ENCODE peak calls at places on chromosomes 1 and 21, in four cellular contexts. S is AG09319; T is CD4-positive, alpha-beta T cell; Z is neural crest cell. L is an unnamed sample.

GRCh38 chr1:7280257-7280656 is 490.8 kb upstream of the VAMP3 start:
- DNase-seq in S (no peak), Z (no peak), T (no peak), L (peak)

GRCh38 chr1:46188295-46189030 is 9.8 kb downstream of the POMGNT1 start:
- DNase-seq in S (no peak), Z (no peak), T (no peak), L (no peak)

GRCh38 chr1:94103608-94104007 is 17.3 kb downstream of the ABCA4 start:
- DNase-seq in S (no peak), T (no peak), Z (no peak), L (no peak)

GRCh38 chr21:35051287-35051818 is 2.3 kb upstream of the RUNX1 start:
- DNase-seq in Z (peak), S (peak), T (peak), L (no peak)

GRCh38 chr1:159914252-159915018 is 10.9 kb downstream of the TAGLN2 start:
- DNase-seq in Z (no peak), T (no peak), S (no peak), L (no peak)

GRCh38 chr1:81114191-81114590 is 686.5 kb upstream of the ADGRL2 start:
- DNase-seq in Z (no peak), S (no peak), T (no peak), L (no peak)

GRCh38 chr1:54823670-54824069 is 22.5 kb upstream of the TTC22 start:
- DNase-seq in Z (no peak), T (no peak), S (no peak), L (no peak)

GRCh38 chr1:111505641-111506119 is 2.2 kb upstream of the ADORA3 start:
- DNase-seq in S (no peak), T (no peak), Z (no peak), L (no peak)

GRCh38 chr1:201718346-201719202 is 110.4 kb upstream of the IPO9 start:
- DNase-seq in S (no peak), T (peak), Z (no peak), L (no peak)

GRCh38 chr1:205500240-205501218 is 3.9 kb upstream of the CDK18 start:
- DNase-seq in S (no peak), T (no peak), Z (no peak), L (no peak)

GRCh38 chr1:61254629-61255323 is 172.4 kb downstream of the NFIA start:
- DNase-seq in Z (no peak), T (no peak), S (no peak), L (no peak)

GRCh38 chr1:36699113-36699512 is 216.4 kb upstream of the CSF3R start:
- DNase-seq in Z (no peak), T (no peak), S (no peak), L (no peak)

GRCh38 chr1:25651824-25652741 is 35.5 kb downstream of the MAN1C1 start:
- DNase-seq in T (peak), S (no peak), Z (no peak), L (peak)

GRCh38 chr1:156833598-156833997 is 16.9 kb upstream of the SH2D2A start:
- DNase-seq in S (no peak), Z (no peak), T (no peak), L (no peak)

GRCh38 chr1:108747128-108747827 is 804 bp downstream of the STXBP3 start:
- DNase-seq in S (peak), Z (peak), T (no peak), L (peak)

GRCh38 chr1:22966309-22966708 is 6.4 kb downstream of the LACTBL1 start:
- DNase-seq in T (no peak), Z (no peak), S (no peak), L (no peak)

GRCh38 chr1:239778221-239778813 is 313.4 kb upstream of the FMN2 start:
- DNase-seq in T (no peak), S (no peak), Z (no peak), L (no peak)

GRCh38 chr1:220060876-220061275 is 14.6 kb upstream of the EPRS1 start:
- DNase-seq in S (no peak), Z (no peak), T (no peak), L (no peak)

GRCh38 chr1:208652300-208653160 is 408.3 kb upstream of the PLXNA2 start:
- DNase-seq in Z (peak), T (no peak), S (peak), L (no peak)

GRCh38 chr1:1989102-1989542 is 14.5 kb downstream of the CFAP74 start:
- DNase-seq in T (no peak), Z (no peak), S (no peak), L (no peak)

GRCh38 chr1:50917128-50917795 is 42.8 kb downstream of the FAF1 start:
- DNase-seq in T (no peak), Z (no peak), S (no peak), L (no peak)

GRCh38 chr1:38046884-38047602 is 450 bp upstream of the POU3F1 start:
- DNase-seq in S (peak), T (peak), Z (peak), L (peak)

GRCh38 chr1:40901886-40902633 is 39.9 kb upstream of the CITED4 start:
- DNase-seq in Z (no peak), S (peak), T (no peak), L (no peak)

GRCh38 chr21:43323244-43324005 is 103.5 kb downstream of the SIK1 start:
- DNase-seq in Z (no peak), T (no peak), S (no peak), L (no peak)

GRCh38 chr1:16621300-16621658 is 7.9 kb upstream of the NBPF1 start:
- DNase-seq in S (no peak), Z (no peak), T (peak), L (no peak)
- TF ChIP-seq CTCF in S (no peak), Z (peak), T (peak), L (peak)

DNA sequence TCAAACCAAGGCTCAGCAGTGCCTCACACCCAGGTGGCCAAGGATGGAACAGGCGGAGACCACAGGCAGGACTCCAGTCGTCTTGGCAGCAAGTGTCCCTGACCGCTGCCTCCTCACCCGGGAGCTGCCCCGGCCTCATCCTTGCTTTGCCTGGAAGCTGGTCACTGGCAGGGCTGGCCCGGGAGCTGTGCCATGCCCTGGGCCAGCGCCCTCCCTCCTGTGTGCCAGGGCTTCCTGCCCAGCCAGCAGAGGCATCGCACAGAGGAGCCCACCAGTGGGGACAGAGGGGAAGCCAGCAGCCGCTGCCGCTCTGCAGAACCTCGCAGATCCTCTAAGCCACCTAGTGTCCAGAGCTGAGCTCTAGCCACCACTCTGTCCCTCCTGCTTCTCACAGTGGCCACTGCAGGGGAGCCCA is 7.8 kb downstream of the CASZ1 start:
- DNase-seq in T (no peak), S (no peak), Z (no peak), L (no peak)
- TF ChIP-seq CTCF in T (no peak), S (peak), Z (peak), L (peak)

GRCh38 chr1:180731131-180731530 is 99.3 kb downstream of the XPR1 start:
- DNase-seq in Z (no peak), S (no peak), T (no peak), L (no peak)
- TF ChIP-seq CTCF in Z (no peak), S (no peak), T (no peak), L (no peak)

GRCh38 chr1:60017831-60018230 is 55.7 kb downstream of the C1orf87 start:
- DNase-seq in S (no peak), T (no peak), Z (no peak), L (no peak)
- TF ChIP-seq CTCF in S (no peak), T (no peak), Z (no peak), L (no peak)

L was measured in type B pancreatic cell.